ENCODE peak calls at places on chromosomes 16 and 17, in five cellular contexts. L is sciatic nerve; A is epithelial cell of proximal tubule; K is CD8-positive, alpha-beta T cell; X is T-cell. J is an unnamed sample.

GRCh38 chr17:59330314-59330942 is 1.0 kb upstream of the YPEL2 start:
- DNase-seq in L (peak), A (peak), K (no peak), X (no peak), J (no peak)

GRCh38 chr16:66326995-66327513 is 39.4 kb upstream of the CDH5 start:
- DNase-seq in L (no peak), A (no peak), K (no peak), X (no peak), J (no peak)

GRCh38 chr16:67948015-67948414 is 4.1 kb upstream of the LCAT start:
- DNase-seq in L (no peak), A (no peak), K (no peak), X (no peak), J (no peak)

GRCh38 chr16:47638175-47638574 is 177.0 kb downstream of the PHKB start:
- DNase-seq in L (no peak), A (no peak), K (no peak), X (no peak), J (no peak)

GRCh38 chr16:54568897-54569807 is 282.6 kb upstream of the IRX3 start:
- DNase-seq in L (no peak), A (no peak), K (no peak), X (no peak), J (no peak)

GRCh38 chr16:47939690-47940089 is 216.1 kb downstream of the ABCC12 start:
- DNase-seq in L (no peak), A (no peak), K (no peak), X (no peak), J (no peak)

GRCh38 chr17:12953126-12953525 is 64.7 kb downstream of the ELAC2 start:
- DNase-seq in L (no peak), A (no peak), K (no peak), X (no peak), J (no peak)

GRCh38 chr17:80277751-80278671 is 17.4 kb downstream of the RNF213 start:
- DNase-seq in L (no peak), A (no peak), K (no peak), X (no peak), J (no peak)

GRCh38 chr16:79380990-79381389 is 219.5 kb downstream of the MAF start:
- DNase-seq in L (no peak), A (no peak), K (no peak), X (no peak), J (no peak)

GRCh38 chr16:26859086-26859485 is 207.6 kb upstream of the C16orf82 start:
- DNase-seq in L (no peak), A (no peak), K (no peak), X (no peak), J (no peak)

GRCh38 chr16:1642148-1642547 is 30.0 kb downstream of the CRAMP1 start:
- DNase-seq in L (no peak), A (no peak), K (no peak), X (no peak), J (no peak)

GRCh38 chr16:89199241-89200123 is 855 bp downstream of the SLC22A31 start:
- DNase-seq in L (peak), A (no peak), K (no peak), X (no peak), J (no peak)

GRCh38 chr17:8133398-8133797 is 9.5 kb upstream of the HES7 start:
- DNase-seq in L (no peak), A (no peak), K (no peak), X (no peak), J (no peak)

GRCh38 chr17:8766731-8767130 is 8.4 kb upstream of the SPDYE4 start:
- DNase-seq in L (no peak), A (no peak), K (no peak), X (no peak), J (no peak)

GRCh38 chr17:20805751-20806150 is 226.2 kb downstream of the CDRT15L2 start:
- DNase-seq in L (no peak), A (no peak), K (no peak), X (no peak), J (no peak)

GRCh38 chr17:40442392-40443195 is 656 bp upstream of the IGFBP4 start:
- DNase-seq in L (peak), A (no peak), K (no peak), X (no peak), J (no peak)

GRCh38 chr17:49766918-49767530 is 3.1 kb upstream of the FAM117A start:
- DNase-seq in L (no peak), A (no peak), K (no peak), X (no peak), J (no peak)

GRCh38 chr17:4375039-4375748 is 8.7 kb upstream of the UBE2G1 start:
- DNase-seq in L (no peak), A (no peak), K (no peak), X (no peak), J (no peak)

GRCh38 chr17:47694018-47694817 is at the start of gene TBKBP1:
- DNase-seq in L (peak), A (no peak), K (peak), X (peak), J (peak)

GRCh38 chr16:84640145-84640544 is 8.2 kb upstream of the KLHL36 start:
- DNase-seq in L (no peak), A (no peak), K (no peak), X (no peak), J (no peak)

GRCh38 chr16:19114359-19115147 is 789 bp downstream of the ITPRIPL2 start:
- DNase-seq in L (peak), A (no peak), K (no peak), X (no peak), J (no peak)

J was measured in effector CD4-positive, alpha-beta T cell.